ENCODE peak calls at places on chromosomes 2 and 18, in five cellular contexts. M is adrenal gland; O is CD4-positive, alpha-beta T cell; J is AG10803; Z is prostate gland. V is an unnamed sample.

GRCh38 chr18:27007880-27008279 is 142.4 kb upstream of the AQP4 start:
- DNase-seq in M (no peak), O (no peak), J (no peak), Z (no peak), V (no peak)

GRCh38 chr2:55165567-55165966 is 66.5 kb downstream of the CLHC1 start:
- DNase-seq in M (no peak), O (no peak), J (peak; percentile 80), Z (no peak), V (peak; percentile 76)

GRCh38 chr18:55343396-55344073 is 244.5 kb downstream of the TCF4 start:
- DNase-seq in M (no peak), O (no peak), J (peak; percentile 50), Z (no peak), V (peak; percentile 73)

GRCh38 chr18:34224423-34225217 is at the start of gene NOL4:
- DNase-seq in M (no peak), O (no peak), J (no peak), Z (peak; percentile 18), V (peak; percentile 2)

GRCh38 chr2:37786854-37787253 is 115.4 kb upstream of the CDC42EP3 start:
- DNase-seq in M (no peak), O (no peak), J (no peak), Z (peak; percentile 84), V (no peak)

GRCh38 chr2:120758181-120759048 is 22.7 kb downstream of the GLI2 start:
- DNase-seq in M (peak; percentile 29), O (no peak), J (peak; percentile 86), Z (no peak), V (peak; percentile 78)

GRCh38 chr2:180657054-180657453 is 323.4 kb upstream of the UBE2E3 start:
- DNase-seq in M (no peak), O (no peak), J (peak; percentile 11), Z (no peak), V (peak; percentile 67)

GRCh38 chr2:229313591-229313990 is 42.5 kb upstream of the PID1 start:
- DNase-seq in M (no peak), O (no peak), J (peak; percentile 68), Z (no peak), V (peak; percentile 50)

GRCh38 chr2:21372654-21373053 is 248.9 kb downstream of the TDRD15 start:
- DNase-seq in M (no peak), O (no peak), J (no peak), Z (no peak), V (peak; percentile 57)

GRCh38 chr2:42765686-42766085 is 1.8 kb upstream of the OXER1 start:
- DNase-seq in M (no peak), O (no peak), J (no peak), Z (no peak), V (no peak)

GRCh38 chr2:12412898-12413305 is 303.8 kb upstream of the TRIB2 start:
- DNase-seq in M (peak; percentile 7), O (no peak), J (no peak), Z (no peak), V (peak; percentile 72)

GRCh38 chr2:84257871-84258270 is 201.2 kb downstream of the SUCLG1 start:
- DNase-seq in M (no peak), O (no peak), J (no peak), Z (no peak), V (no peak)

GRCh38 chr2:56801214-56801613 is 617.4 kb downstream of the CCDC85A start:
- DNase-seq in M (no peak), O (no peak), J (peak; percentile 35), Z (no peak), V (no peak)

GRCh38 chr2:201139836-201140599 is 24.1 kb downstream of the CFLAR start:
- DNase-seq in M (no peak), O (no peak), J (no peak), Z (no peak), V (no peak)

GRCh38 chr2:12619975-12620374 is 96.8 kb upstream of the TRIB2 start:
- DNase-seq in M (peak; percentile 65), O (no peak), J (peak; percentile 95), Z (no peak), V (peak; percentile 94)

GRCh38 chr2:29841386-29842004 is 79.9 kb downstream of the ALK start:
- DNase-seq in M (peak; percentile 18), O (peak; percentile 3), J (peak; percentile 33), Z (peak; percentile 5), V (peak; percentile 61)
- TF ChIP-seq CTCF in M (peak; percentile 78), O (peak; percentile 72), J (peak; percentile 98), Z (peak; percentile 59), V (peak; percentile 98)

DNA sequence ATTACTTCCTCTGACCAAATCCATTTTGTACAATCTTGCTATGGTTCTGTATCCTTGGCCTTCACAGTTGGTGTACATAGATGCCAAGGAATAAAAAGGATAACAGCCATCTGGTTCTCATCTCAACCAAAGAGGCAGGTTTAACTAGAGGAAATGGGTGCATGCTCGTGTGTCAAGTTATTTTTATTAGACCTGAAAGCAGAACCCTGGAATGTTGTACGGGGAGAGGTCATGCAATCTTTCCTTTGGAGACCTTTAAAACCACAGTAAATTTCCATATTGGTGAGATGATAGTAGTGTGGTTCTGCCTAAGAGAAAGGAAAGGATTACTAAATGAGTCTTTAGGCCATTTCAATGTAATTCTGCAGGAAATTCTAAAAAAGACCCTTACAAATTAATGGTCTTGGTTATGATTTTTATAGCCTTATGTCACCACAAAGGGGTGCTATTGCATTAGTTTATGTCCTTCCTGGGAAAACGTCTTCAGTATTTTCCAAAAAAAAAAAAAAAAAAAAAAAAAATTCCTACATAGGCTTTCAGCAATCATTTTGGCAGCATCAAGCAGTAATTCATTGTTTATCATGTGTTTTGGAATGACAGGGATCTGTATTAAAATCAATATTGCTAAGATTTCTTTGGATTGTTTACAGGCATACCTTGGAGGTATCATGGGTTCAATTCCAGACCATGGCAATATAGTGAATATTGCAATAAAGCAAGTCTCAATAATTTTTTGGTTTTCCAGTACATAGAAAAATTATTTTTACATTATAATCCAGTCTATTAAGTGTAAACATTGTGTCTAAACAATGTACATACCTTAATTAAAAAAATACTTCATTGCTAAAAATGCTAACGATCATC is 270.8 kb downstream of the NYAP2 start:
- DNase-seq in M (no peak), O (no peak), J (peak; percentile 60), Z (no peak), V (peak; percentile 79)
- TF ChIP-seq CTCF in M (peak; percentile 35), O (no peak), J (peak; percentile 63), Z (peak; percentile 36), V (peak; percentile 44)

DNA sequence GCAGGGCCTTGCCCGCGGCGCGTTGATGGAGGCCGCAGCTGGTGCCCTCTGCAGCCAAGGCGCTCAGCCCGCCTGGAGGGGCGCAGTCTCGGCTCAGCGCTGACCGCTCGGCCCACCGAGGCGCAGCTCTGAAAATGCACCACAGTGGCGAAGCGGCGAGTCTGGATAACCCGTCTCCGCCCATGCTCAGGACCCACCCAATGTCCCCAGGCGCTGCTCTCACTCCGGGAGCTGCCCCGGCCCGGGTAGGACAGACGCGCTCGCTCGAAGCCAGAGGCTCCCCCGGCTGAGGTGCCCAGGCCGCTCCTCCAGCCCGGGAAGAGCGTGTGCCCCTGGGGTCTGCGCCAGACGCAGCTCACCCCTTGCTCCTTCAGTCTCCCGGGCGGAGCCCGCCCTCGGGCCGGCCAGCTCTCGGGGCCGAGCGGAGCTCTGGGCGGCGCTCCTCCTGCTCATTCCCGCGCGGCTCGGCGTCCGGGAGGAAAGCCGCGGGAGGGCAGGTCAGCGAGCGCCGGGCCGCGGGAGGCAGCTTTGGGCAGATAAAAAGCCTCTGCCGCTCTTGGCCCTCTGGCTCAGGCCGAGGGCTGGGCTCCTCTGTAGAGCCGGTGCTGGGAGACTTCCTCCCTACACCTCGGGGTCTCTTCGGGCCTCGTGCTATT is 1.6 kb upstream of the TBR1 start:
- DNase-seq in M (peak; percentile 29), O (no peak), J (peak; percentile 12), Z (no peak), V (no peak)
- TF ChIP-seq CTCF in M (no peak), O (no peak), J (peak; percentile 4), Z (no peak), V (peak; percentile 26)

GRCh38 chr2:33134086-33134763 is 187.5 kb downstream of the LTBP1 start:
- DNase-seq in M (peak; percentile 33), O (no peak), J (peak; percentile 99), Z (peak; percentile 72), V (peak; percentile 98)
- TF ChIP-seq CTCF in M (no peak), O (no peak), J (peak; percentile 44), Z (no peak), V (no peak)

DNA sequence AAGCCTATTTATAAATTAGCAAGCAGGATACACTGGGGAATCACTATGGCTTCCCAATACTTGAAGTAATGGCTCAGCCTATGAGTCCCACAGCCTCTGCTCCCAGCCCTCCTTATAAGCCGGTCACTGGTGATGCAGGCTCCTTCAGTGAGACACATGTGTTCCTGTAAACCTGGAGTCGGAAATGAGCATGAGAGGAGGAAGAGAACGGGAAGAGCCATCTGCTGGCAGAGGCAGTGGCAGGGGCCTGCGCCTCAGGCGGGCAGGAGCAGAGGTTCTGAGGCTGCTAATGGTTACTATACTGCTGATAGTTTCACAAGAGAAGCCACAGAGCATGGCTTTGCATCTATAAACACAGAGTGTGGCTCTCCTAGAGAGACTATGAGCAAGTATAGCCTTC is 63.5 kb downstream of the FBXO15 start:
- DNase-seq in M (no peak), O (no peak), J (no peak), Z (no peak), V (no peak)
- TF ChIP-seq CTCF in M (no peak), O (no peak), J (no peak), Z (no peak), V (no peak)

GRCh38 chr2:172995323-172996244 is 80.1 kb upstream of the MAP3K20 start:
- DNase-seq in M (no peak), O (no peak), J (peak; percentile 96), Z (peak; percentile 36), V (peak; percentile 85)
- TF ChIP-seq CTCF in M (no peak), O (no peak), J (peak; percentile 58), Z (no peak), V (peak; percentile 51)

DNA sequence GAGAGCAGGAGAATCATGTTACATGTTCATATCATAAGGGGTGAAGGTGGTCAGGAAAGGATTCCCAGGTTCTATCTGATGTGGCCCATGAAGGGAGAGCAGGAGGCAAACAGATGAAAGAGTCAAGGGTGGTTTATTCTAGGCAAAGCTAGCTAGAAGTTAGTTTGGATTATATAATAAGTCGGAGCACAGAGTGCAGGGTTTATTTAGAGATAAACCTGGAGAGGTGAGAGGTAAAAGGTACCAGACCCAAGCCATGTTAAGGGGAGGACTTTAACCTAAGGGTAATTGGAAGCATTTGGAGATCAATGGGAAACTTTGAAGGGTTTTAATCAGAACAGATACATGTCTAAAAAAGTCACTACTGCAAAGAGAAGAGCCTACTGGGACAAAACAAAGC is 69.2 kb upstream of the LRATD1 start:
- DNase-seq in M (no peak), O (no peak), J (no peak), Z (no peak), V (no peak)
- TF ChIP-seq CTCF in M (no peak), O (no peak), J (no peak), Z (no peak), V (no peak)

DNA sequence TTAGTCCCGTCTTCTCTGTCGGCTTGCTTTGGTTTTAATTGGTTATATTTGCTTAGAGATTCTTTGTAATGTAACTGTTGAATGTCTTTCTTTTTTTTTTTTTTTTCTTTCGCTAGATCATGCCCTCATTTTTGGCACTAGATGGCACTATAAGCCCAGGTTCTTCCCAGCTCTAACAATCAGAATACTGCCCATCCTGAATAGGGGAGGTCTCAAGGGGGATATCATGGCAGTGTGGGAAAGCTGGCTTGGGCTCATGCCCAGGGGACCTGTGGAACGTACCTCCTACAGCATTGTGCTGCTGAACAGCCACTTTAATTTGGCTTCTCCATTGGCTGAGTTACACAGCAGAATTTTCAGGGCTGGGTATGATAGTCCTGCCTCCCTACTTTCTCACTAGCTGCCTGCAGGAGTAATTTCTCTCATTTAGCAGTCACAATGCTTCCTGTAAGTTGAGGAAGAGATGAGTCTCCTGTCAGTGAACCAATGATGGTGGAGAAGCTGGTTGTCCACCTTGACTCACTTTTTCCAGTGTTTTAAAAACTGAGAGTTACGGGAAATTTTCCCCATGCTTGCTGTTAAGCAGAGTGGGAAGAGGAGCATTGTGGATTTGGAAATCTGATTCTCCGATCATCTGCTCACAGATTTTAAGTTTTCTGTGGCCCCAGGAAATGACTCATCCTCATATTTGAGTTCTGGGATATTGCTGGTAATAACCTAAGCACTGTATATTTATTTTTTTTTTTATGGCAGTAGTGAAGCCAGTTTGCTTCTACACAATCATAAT is 47.2 kb downstream of the RAD51AP2 start:
- DNase-seq in M (no peak), O (no peak), J (peak; percentile 0), Z (no peak), V (peak; percentile 73)
- TF ChIP-seq CTCF in M (peak; percentile 6), O (no peak), J (peak; percentile 34), Z (no peak), V (peak; percentile 66)

V was measured in choroid plexus epithelial cell.